ENCODE peak calls at places on chromosome 15, in ten cellular contexts. One of them, this sample, is unnamed.

GRCh38 chr15:81038975-81039607 is 38.4 kb downstream of the TLNRD1 start:
- DNase-seq in sigmoid colon: no peak
- DNase-seq in spleen: no peak
- DNase-seq in GM12891: no peak
- DNase-seq in H1: no peak
- DNase-seq in transverse colon: no peak
- DNase-seq in stomach: peak
- DNase-seq in endothelial cell of umbilical vein: peak
- DNase-seq in prostate gland: peak
- DNase-seq in breast epithelium: no peak
- DNase-seq in this sample: no peak

GRCh38 chr15:68256675-68257450 is 20.7 kb upstream of the FEM1B start:
- DNase-seq in transverse colon: peak
- DNase-seq in endothelial cell of umbilical vein: peak
- DNase-seq in prostate gland: peak
- DNase-seq in breast epithelium: peak
- DNase-seq in sigmoid colon: peak
- DNase-seq in stomach: peak
- DNase-seq in H1: peak
- DNase-seq in GM12891: peak
- DNase-seq in spleen: peak
- DNase-seq in this sample: peak

GRCh38 chr15:101451192-101451799 is 38.2 kb downstream of the PCSK6 start:
- DNase-seq in sigmoid colon: peak
- DNase-seq in GM12891: no peak
- DNase-seq in prostate gland: no peak
- DNase-seq in H1: no peak
- DNase-seq in breast epithelium: no peak
- DNase-seq in stomach: no peak
- DNase-seq in endothelial cell of umbilical vein: no peak
- DNase-seq in transverse colon: no peak
- DNase-seq in spleen: peak
- DNase-seq in this sample: no peak

GRCh38 chr15:20644896-20645295 is 103.3 kb upstream of the GOLGA6L6 start:
- DNase-seq in sigmoid colon: no peak
- DNase-seq in GM12891: no peak
- DNase-seq in endothelial cell of umbilical vein: no peak
- DNase-seq in spleen: no peak
- DNase-seq in transverse colon: no peak
- DNase-seq in stomach: no peak
- DNase-seq in H1: no peak
- DNase-seq in breast epithelium: no peak
- DNase-seq in prostate gland: no peak
- DNase-seq in this sample: no peak

GRCh38 chr15:59306520-59307163 is 66.0 kb downstream of the MYO1E start:
- DNase-seq in GM12891: no peak
- DNase-seq in H1: no peak
- DNase-seq in prostate gland: no peak
- DNase-seq in stomach: no peak
- DNase-seq in endothelial cell of umbilical vein: no peak
- DNase-seq in breast epithelium: no peak
- DNase-seq in spleen: no peak
- DNase-seq in sigmoid colon: no peak
- DNase-seq in transverse colon: no peak
- DNase-seq in this sample: no peak

GRCh38 chr15:55992769-55993110 is 672 bp downstream of the NEDD4 start:
- DNase-seq in stomach: no peak
- DNase-seq in GM12891: no peak
- DNase-seq in transverse colon: no peak
- DNase-seq in endothelial cell of umbilical vein: no peak
- DNase-seq in breast epithelium: no peak
- DNase-seq in sigmoid colon: no peak
- DNase-seq in spleen: no peak
- DNase-seq in H1: no peak
- DNase-seq in prostate gland: no peak
- DNase-seq in this sample: no peak

GRCh38 chr15:31399544-31400171 is 73.0 kb downstream of the KLF13 start:
- DNase-seq in GM12891: no peak
- DNase-seq in sigmoid colon: peak
- DNase-seq in breast epithelium: no peak
- DNase-seq in prostate gland: no peak
- DNase-seq in endothelial cell of umbilical vein: no peak
- DNase-seq in stomach: no peak
- DNase-seq in transverse colon: no peak
- DNase-seq in spleen: no peak
- DNase-seq in H1: no peak
- DNase-seq in this sample: no peak

GRCh38 chr15:40770147-40770721 is 454 bp downstream of the C15orf62 start:
- DNase-seq in stomach: peak
- DNase-seq in prostate gland: peak
- DNase-seq in GM12891: peak
- DNase-seq in H1: no peak
- DNase-seq in transverse colon: peak
- DNase-seq in spleen: peak
- DNase-seq in sigmoid colon: no peak
- DNase-seq in breast epithelium: peak
- DNase-seq in endothelial cell of umbilical vein: no peak
- DNase-seq in this sample: no peak

GRCh38 chr15:29871401-29871800 is 49.1 kb upstream of the TJP1 start:
- DNase-seq in H1: no peak
- DNase-seq in stomach: no peak
- DNase-seq in prostate gland: no peak
- DNase-seq in sigmoid colon: no peak
- DNase-seq in endothelial cell of umbilical vein: peak
- DNase-seq in GM12891: no peak
- DNase-seq in spleen: no peak
- DNase-seq in transverse colon: no peak
- DNase-seq in breast epithelium: no peak
- DNase-seq in this sample: no peak

GRCh38 chr15:69593981-69594966 is 141.7 kb downstream of the RPLP1 start:
- DNase-seq in prostate gland: peak
- DNase-seq in stomach: peak
- DNase-seq in sigmoid colon: peak
- DNase-seq in transverse colon: peak
- DNase-seq in GM12891: no peak
- DNase-seq in spleen: no peak
- DNase-seq in H1: no peak
- DNase-seq in breast epithelium: peak
- DNase-seq in endothelial cell of umbilical vein: no peak
- DNase-seq in this sample: no peak

GRCh38 chr15:79412429-79412828 is 19.7 kb upstream of the MINAR1 start:
- DNase-seq in H1: no peak
- DNase-seq in prostate gland: no peak
- DNase-seq in breast epithelium: no peak
- DNase-seq in transverse colon: no peak
- DNase-seq in sigmoid colon: no peak
- DNase-seq in spleen: no peak
- DNase-seq in endothelial cell of umbilical vein: no peak
- DNase-seq in GM12891: no peak
- DNase-seq in stomach: no peak
- DNase-seq in this sample: no peak

DNA sequence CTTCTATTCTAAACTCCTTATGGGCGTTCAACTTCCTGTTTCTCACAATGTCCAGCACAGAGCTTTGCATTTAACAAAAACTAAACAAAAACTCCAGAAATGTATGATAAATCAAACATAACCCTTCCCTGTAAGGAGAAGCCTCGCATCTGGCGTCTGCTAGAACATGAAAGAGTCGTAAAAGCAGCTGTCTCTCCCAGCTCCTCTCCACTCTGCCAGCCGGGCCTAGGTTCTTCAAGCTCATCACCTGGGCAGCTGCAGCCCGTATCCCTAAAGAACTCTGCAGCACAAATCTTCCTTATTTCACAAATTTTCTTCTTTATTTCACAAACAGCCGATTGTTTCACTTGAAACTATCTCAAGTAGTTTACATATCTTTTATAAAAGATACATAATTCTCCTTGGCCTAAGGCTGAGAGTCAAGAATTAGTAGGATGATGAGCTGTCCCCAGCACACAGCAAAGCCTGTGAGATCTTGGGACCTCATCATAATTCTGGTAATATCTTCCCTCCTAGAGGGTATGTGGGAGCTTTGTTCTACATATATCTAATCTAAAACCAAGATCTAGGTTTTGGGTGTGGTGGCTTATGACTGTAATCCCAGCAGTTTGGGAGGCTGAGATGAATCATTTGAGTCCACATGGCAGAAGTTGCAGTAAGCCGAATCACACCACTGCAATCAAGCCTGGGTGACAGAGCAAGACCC is 35.3 kb downstream of the ANXA2 start:
- DNase-seq in breast epithelium: no peak
- DNase-seq in GM12891: no peak
- DNase-seq in transverse colon: no peak
- DNase-seq in prostate gland: no peak
- DNase-seq in H1: no peak
- DNase-seq in spleen: no peak
- DNase-seq in stomach: no peak
- DNase-seq in endothelial cell of umbilical vein: no peak
- DNase-seq in sigmoid colon: no peak
- DNase-seq in this sample: no peak
- TF ChIP-seq POLR2AphosphoS5 in breast epithelium: no peak
- TF ChIP-seq POLR2AphosphoS5 in GM12891: no peak
- TF ChIP-seq POLR2AphosphoS5 in transverse colon: no peak
- TF ChIP-seq POLR2AphosphoS5 in prostate gland: no peak
- TF ChIP-seq POLR2AphosphoS5 in H1: no peak
- TF ChIP-seq POLR2AphosphoS5 in spleen: no peak
- TF ChIP-seq POLR2AphosphoS5 in stomach: no peak
- TF ChIP-seq POLR2AphosphoS5 in endothelial cell of umbilical vein: no peak
- TF ChIP-seq POLR2AphosphoS5 in sigmoid colon: no peak
- TF ChIP-seq POLR2AphosphoS5 in this sample: no peak

DNA sequence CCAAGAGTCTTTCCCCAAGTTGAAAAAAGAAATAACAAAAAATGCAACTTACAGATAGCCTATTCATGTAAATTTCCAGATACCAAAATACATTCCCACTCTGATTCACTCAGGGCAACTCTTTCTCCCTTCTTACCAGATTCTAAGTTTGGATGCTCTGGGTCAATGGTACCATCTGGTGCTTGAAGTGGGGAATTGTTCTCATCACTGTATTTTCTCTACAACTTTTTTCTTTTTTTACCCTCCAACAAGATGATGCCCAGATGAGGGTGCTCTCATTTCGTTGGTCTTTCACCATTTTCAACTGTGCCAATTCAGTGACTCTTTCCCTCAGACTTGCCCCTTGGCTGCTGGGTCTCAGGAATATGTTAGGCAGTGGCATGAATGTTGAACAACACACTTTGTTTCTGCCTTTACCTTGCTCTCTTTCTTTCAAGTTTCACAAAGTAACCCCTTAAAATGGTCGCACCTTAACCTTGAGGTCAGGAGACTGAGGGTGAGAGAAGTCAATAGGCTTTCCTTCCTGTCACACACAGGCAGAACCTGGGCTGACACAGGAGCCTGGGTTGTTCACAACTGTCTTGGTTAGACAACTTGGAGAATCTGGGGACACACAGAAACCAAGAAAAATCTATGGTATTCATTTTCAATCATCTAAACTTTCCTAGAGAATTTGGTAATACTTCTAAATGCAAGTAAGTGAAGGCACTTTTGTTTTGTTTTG is 330.7 kb upstream of the SLCO3A1 start:
- DNase-seq in sigmoid colon: no peak
- DNase-seq in spleen: no peak
- DNase-seq in prostate gland: no peak
- DNase-seq in endothelial cell of umbilical vein: no peak
- DNase-seq in H1: no peak
- DNase-seq in breast epithelium: no peak
- DNase-seq in stomach: no peak
- DNase-seq in transverse colon: no peak
- DNase-seq in GM12891: no peak
- DNase-seq in this sample: no peak
- TF ChIP-seq POLR2A in sigmoid colon: no peak
- TF ChIP-seq POLR2A in spleen: no peak
- TF ChIP-seq POLR2A in prostate gland: no peak
- TF ChIP-seq POLR2A in endothelial cell of umbilical vein: no peak
- TF ChIP-seq POLR2A in H1: no peak
- TF ChIP-seq POLR2A in breast epithelium: no peak
- TF ChIP-seq POLR2A in stomach: no peak
- TF ChIP-seq POLR2A in transverse colon: no peak
- TF ChIP-seq POLR2A in GM12891: no peak
- TF ChIP-seq POLR2A in this sample: no peak

GRCh38 chr15:23065836-23066235 is 26.5 kb upstream of the TUBGCP5 start:
- DNase-seq in endothelial cell of umbilical vein: no peak
- DNase-seq in H1: no peak
- DNase-seq in stomach: no peak
- DNase-seq in GM12891: no peak
- DNase-seq in transverse colon: no peak
- DNase-seq in sigmoid colon: no peak
- DNase-seq in spleen: no peak
- DNase-seq in breast epithelium: no peak
- DNase-seq in prostate gland: no peak
- DNase-seq in this sample: no peak
- TF ChIP-seq POLR2AphosphoS5 in endothelial cell of umbilical vein: no peak
- TF ChIP-seq POLR2AphosphoS5 in H1: no peak
- TF ChIP-seq POLR2AphosphoS5 in stomach: no peak
- TF ChIP-seq POLR2AphosphoS5 in GM12891: no peak
- TF ChIP-seq POLR2AphosphoS5 in transverse colon: no peak
- TF ChIP-seq POLR2AphosphoS5 in sigmoid colon: no peak
- TF ChIP-seq POLR2AphosphoS5 in spleen: no peak
- TF ChIP-seq POLR2AphosphoS5 in breast epithelium: no peak
- TF ChIP-seq POLR2AphosphoS5 in prostate gland: no peak
- TF ChIP-seq POLR2AphosphoS5 in this sample: no peak

GRCh38 chr15:65792130-65792987 is at the start of gene DENND4A:
- DNase-seq in H1: peak
- DNase-seq in sigmoid colon: peak
- DNase-seq in prostate gland: peak
- DNase-seq in stomach: peak
- DNase-seq in endothelial cell of umbilical vein: peak
- DNase-seq in GM12891: peak
- DNase-seq in spleen: peak
- DNase-seq in transverse colon: peak
- DNase-seq in breast epithelium: peak
- DNase-seq in this sample: peak
- TF ChIP-seq POLR2A in H1: peak
- TF ChIP-seq POLR2A in sigmoid colon: peak
- TF ChIP-seq POLR2A in prostate gland: peak
- TF ChIP-seq POLR2A in stomach: peak
- TF ChIP-seq POLR2A in endothelial cell of umbilical vein: peak
- TF ChIP-seq POLR2A in GM12891: peak
- TF ChIP-seq POLR2A in spleen: peak
- TF ChIP-seq POLR2A in transverse colon: peak
- TF ChIP-seq POLR2A in breast epithelium: peak
- TF ChIP-seq POLR2A in this sample: no peak

This sample was measured in GM12892.